ENCODE peak calls at places on chromosomes 3 and 15, in five cellular contexts. T is ascending aorta, Q is fibroblast of the conjunctiva, Z is G401, H is B cell. O is an unnamed sample.

GRCh38 chr3:10357592-10358308 is 36.8 kb upstream of the SEC13 start:
- DNase-seq in T (no peak), Q (peak), Z (no peak), H (peak), O (no peak)

GRCh38 chr3:29642393-29643033 is 361.6 kb downstream of the RBMS3 start:
- DNase-seq in T (no peak), Q (no peak), Z (no peak), H (no peak), O (no peak)

GRCh38 chr3:119257654-119258410 is 17.2 kb upstream of the B4GALT4 start:
- DNase-seq in T (no peak), Q (no peak), Z (no peak), H (no peak), O (no peak)

GRCh38 chr3:107068980-107069379 is 308.3 kb upstream of the CCDC54 start:
- DNase-seq in T (no peak), Q (peak), Z (no peak), H (no peak), O (no peak)

GRCh38 chr3:52679811-52680210 is 5.9 kb downstream of the PBRM1 start:
- DNase-seq in T (no peak), Q (no peak), Z (no peak), H (no peak), O (no peak)

GRCh38 chr15:63610209-63610841 is 13.1 kb downstream of the FBXL22 start:
- DNase-seq in T (peak), Q (peak), Z (peak), H (peak), O (peak)

GRCh38 chr3:109081746-109082510 is 36.0 kb downstream of the MORC1 start:
- DNase-seq in T (no peak), Q (peak), Z (no peak), H (peak), O (peak)

GRCh38 chr3:134797080-134797801 is 2.2 kb downstream of the EPHB1 start:
- DNase-seq in T (no peak), Q (no peak), Z (peak), H (no peak), O (peak)

GRCh38 chr3:121855555-121855954 is 20.5 kb downstream of the EAF2 start:
- DNase-seq in T (no peak), Q (no peak), Z (no peak), H (no peak), O (no peak)

GRCh38 chr3:140276698-140277097 is 341.7 kb downstream of the CLSTN2 start:
- DNase-seq in T (no peak), Q (no peak), Z (peak), H (no peak), O (no peak)

GRCh38 chr15:91866971-91867372 is 13.5 kb downstream of the SLCO3A1 start:
- DNase-seq in T (no peak), Q (no peak), Z (peak), H (no peak), O (no peak)

GRCh38 chr3:64764386-64764929 is 76.7 kb upstream of the ADAMTS9 start:
- DNase-seq in T (no peak), Q (no peak), Z (no peak), H (no peak), O (no peak)

GRCh38 chr3:128173849-128174248 is 20.6 kb downstream of the EEFSEC start:
- DNase-seq in T (no peak), Q (no peak), Z (no peak), H (no peak), O (peak)

GRCh38 chr15:95644476-95644875 is 686.0 kb upstream of the NR2F2 start:
- DNase-seq in T (no peak), Q (peak), Z (no peak), H (no peak), O (no peak)

GRCh38 chr3:49803464-49804140 is 541 bp downstream of the INKA1 start:
- DNase-seq in T (no peak), Q (no peak), Z (peak), H (peak), O (no peak)

GRCh38 chr15:63157891-63158431 is 684 bp upstream of the RPS27L start:
- DNase-seq in T (no peak), Q (peak), Z (peak), H (peak), O (peak)

GRCh38 chr3:134291300-134292254 is 40.9 kb upstream of the RYK start:
- DNase-seq in T (no peak), Q (peak), Z (no peak), H (no peak), O (no peak)